ENCODE peak calls at places on chromosomes 13 and 19, in seven cellular contexts. Z is naive thymus-derived CD4-positive, alpha-beta T cell; C is activated CD4-positive, alpha-beta memory T cell treated with anti-CD3 and anti-CD28 coated beads for 36 hours; J is anterior cingulate cortex; Y is A549; E is vagina; H is amniotic epithelial cell. T is an unnamed sample.

GRCh38 chr13:18948664-18949488 is 232.7 kb downstream of the TUBA3C start:
- DNase-seq in C (no peak), H (no peak), E (no peak), Y (no peak), Z (no peak), J (no peak), T (no peak)

GRCh38 chr13:48575014-48575413 is 42.1 kb upstream of the RCBTB2 start:
- DNase-seq in H (no peak), C (no peak), J (no peak), E (no peak), Z (no peak), Y (no peak), T (no peak)

GRCh38 chr19:42074513-42075363 is 1.2 kb upstream of the ZNF574 start:
- DNase-seq in E (no peak), Y (peak; percentile 68), Z (no peak), H (peak; percentile 16), C (peak; percentile 28), J (no peak), T (peak; percentile 58)

GRCh38 chr13:36764536-36764935 is 54.5 kb upstream of the RFXAP start:
- DNase-seq in J (no peak), Z (no peak), H (no peak), Y (no peak), E (no peak), C (no peak), T (no peak)

GRCh38 chr19:37251308-37252229 is 33.6 kb downstream of the ZNF383 start:
- DNase-seq in H (peak; percentile 99), J (peak; percentile 91), E (no peak), Z (no peak), Y (peak; percentile 19), C (peak; percentile 60), T (peak; percentile 89)

GRCh38 chr13:47933688-47934011 is 67.4 kb downstream of the SUCLA2 start:
- DNase-seq in E (no peak), Z (no peak), C (no peak), J (no peak), Y (no peak), H (peak; percentile 46), T (no peak)

GRCh38 chr13:36413161-36413560 is 19.1 kb upstream of the CCNA1 start:
- DNase-seq in H (no peak), J (no peak), C (no peak), Z (no peak), E (no peak), Y (no peak), T (no peak)

GRCh38 chr19:12789904-12790619 is 1.2 kb upstream of the JUNB start:
- DNase-seq in E (no peak), H (peak; percentile 91), J (peak; percentile 86), Y (peak; percentile 94), C (peak; percentile 98), Z (peak; percentile 81), T (peak; percentile 91)

GRCh38 chr13:31221057-31221456 is 21.3 kb downstream of the B3GLCT start:
- DNase-seq in C (no peak), H (peak; percentile 31), Y (no peak), Z (no peak), J (no peak), E (no peak), T (no peak)

GRCh38 chr13:40668335-40668734 is 1.9 kb upstream of the FOXO1 start:
- DNase-seq in H (no peak), C (peak; percentile 50), E (no peak), Z (peak; percentile 33), Y (peak; percentile 47), J (no peak), T (no peak)